ENCODE peak calls at places on chromosome 15, in eight cellular contexts. G, Q, Z, K, A, H, J and X are unnamed samples.

GRCh38 chr15:48794697-48795134 is 16.2 kb downstream of the CEP152 start:
- DNase-seq in G (no peak), Q (peak), Z (no peak), K (no peak), A (no peak), H (no peak), J (no peak), X (no peak)

GRCh38 chr15:68578960-68579935 is at the start of gene CORO2B:
- DNase-seq in G (no peak), Q (peak), Z (peak), K (peak), A (no peak), H (no peak), J (no peak), X (no peak)

GRCh38 chr15:99542828-99543227 is 23.0 kb upstream of the MEF2A start:
- DNase-seq in G (no peak), Q (peak), Z (no peak), K (no peak), A (no peak), H (no peak), J (no peak), X (no peak)

GRCh38 chr15:65184305-65184943 is 718 bp downstream of the CLPX start:
- DNase-seq in G (no peak), Q (peak), Z (peak), K (peak), A (peak), H (peak), J (peak), X (no peak)

GRCh38 chr15:39028069-39028468 is 463.5 kb upstream of the RASGRP1 start:
- DNase-seq in G (peak), Q (peak), Z (no peak), K (no peak), A (no peak), H (no peak), J (no peak), X (no peak)

GRCh38 chr15:66925721-66926120 is 139.7 kb upstream of the SMAD3 start:
- DNase-seq in G (no peak), Q (no peak), Z (no peak), K (no peak), A (no peak), H (no peak), J (no peak), X (no peak)

GRCh38 chr15:65309882-65310418 is 5.5 kb downstream of the RNU5B-1 start:
- DNase-seq in G (no peak), Q (no peak), Z (no peak), K (no peak), A (no peak), H (no peak), J (no peak), X (no peak)

GRCh38 chr15:40327338-40327917 is 3.9 kb downstream of the INAFM2 start:
- DNase-seq in G (no peak), Q (no peak), Z (no peak), K (no peak), A (no peak), H (no peak), J (no peak), X (no peak)

GRCh38 chr15:27399236-27399635 is 428.3 kb downstream of the GABRG3 start:
- DNase-seq in G (no peak), Q (no peak), Z (no peak), K (no peak), A (no peak), H (no peak), J (no peak), X (no peak)

GRCh38 chr15:31811641-31812040 is 218.7 kb upstream of the CHRNA7 start:
- DNase-seq in G (no peak), Q (no peak), Z (no peak), K (no peak), A (no peak), H (no peak), J (no peak), X (no peak)

GRCh38 chr15:34520566-34520965 is 62.9 kb downstream of the GOLGA8B start:
- DNase-seq in G (no peak), Q (no peak), Z (no peak), K (no peak), A (no peak), H (no peak), J (no peak), X (peak)

GRCh38 chr15:63564093-63564492 is 33.1 kb upstream of the FBXL22 start:
- DNase-seq in G (no peak), Q (no peak), Z (no peak), K (no peak), A (no peak), H (no peak), J (no peak), X (no peak)

GRCh38 chr15:68234060-68234459 is 4.5 kb upstream of the CLN6 start:
- DNase-seq in G (no peak), Q (peak), Z (no peak), K (no peak), A (no peak), H (no peak), J (no peak), X (peak)

GRCh38 chr15:94066811-94067210 is 164.6 kb upstream of the MCTP2 start:
- DNase-seq in G (no peak), Q (no peak), Z (no peak), K (no peak), A (no peak), H (no peak), J (no peak), X (no peak)

GRCh38 chr15:101156509-101157159 is 95.2 kb downstream of the CHSY1 start:
- DNase-seq in G (no peak), Q (peak), Z (no peak), K (no peak), A (no peak), H (no peak), J (no peak), X (no peak)

GRCh38 chr15:77336006-77336405 is 83.9 kb downstream of the PEAK1 start:
- DNase-seq in G (no peak), Q (no peak), Z (no peak), K (no peak), A (no peak), H (no peak), J (no peak), X (no peak)

GRCh38 chr15:34223904-34224596 is 766 bp upstream of the EMC4 start:
- DNase-seq in G (no peak), Q (no peak), Z (no peak), K (no peak), A (no peak), H (no peak), J (no peak), X (no peak)